ENCODE peak calls at places on chromosomes 2 and 18, in four cellular contexts. R, T, U and E are unnamed samples.

GRCh38 chr2:161332568-161332967 is 24.3 kb downstream of the PSMD14 start:
- DNase-seq in R (no peak), T (no peak), U (no peak), E (no peak)

GRCh38 chr18:67417864-67418523 is 98.5 kb downstream of the DSEL start:
- DNase-seq in R (no peak), T (no peak), U (no peak), E (peak; percentile 14)

GRCh38 chr2:133248264-133248663 is 320.0 kb downstream of the NCKAP5 start:
- DNase-seq in R (no peak), T (no peak), U (peak; percentile 44), E (no peak)

GRCh38 chr2:172128484-172128883 is 25.8 kb upstream of the DLX2 start:
- DNase-seq in R (no peak), T (no peak), U (no peak), E (no peak)

GRCh38 chr18:11052800-11053199 is 96.6 kb downstream of the PIEZO2 start:
- DNase-seq in R (no peak), T (no peak), U (no peak), E (no peak)

GRCh38 chr18:51195086-51195601 is 2.3 kb downstream of the MEX3C start:
- DNase-seq in R (no peak), T (no peak), U (no peak), E (no peak)

GRCh38 chr2:74532222-74532621 is 2.5 kb downstream of the HTRA2 start:
- DNase-seq in R (no peak), T (no peak), U (no peak), E (peak; percentile 60)

GRCh38 chr2:173124441-173124840 is 48.8 kb downstream of the MAP3K20 start:
- DNase-seq in R (no peak), T (no peak), U (no peak), E (no peak)

GRCh38 chr2:34570266-34570872 is 971.3 kb upstream of the FAM98A start:
- DNase-seq in R (no peak), T (no peak), U (no peak), E (peak; percentile 1)

GRCh38 chr2:8659092-8659734 is 22.6 kb upstream of the ID2 start:
- DNase-seq in R (no peak), T (no peak), U (no peak), E (no peak)

GRCh38 chr2:75053484-75054112 is 95.2 kb downstream of the POLE4 start:
- DNase-seq in R (no peak), T (no peak), U (no peak), E (no peak)

GRCh38 chr2:167992258-167992657 is 255.1 kb downstream of the STK39 start:
- DNase-seq in R (no peak), T (no peak), U (no peak), E (peak; percentile 74)

GRCh38 chr2:204389122-204389521 is 156.2 kb upstream of the PARD3B start:
- DNase-seq in R (no peak), T (no peak), U (no peak), E (no peak)

GRCh38 chr18:49561127-49561376 is 805 bp upstream of the LIPG start:
- DNase-seq in R (no peak), T (no peak), U (no peak), E (no peak)

GRCh38 chr18:59308201-59309014 is 10.0 kb downstream of the CPLX4 start:
- DNase-seq in R (peak; percentile 19), T (no peak), U (peak; percentile 87), E (no peak)

GRCh38 chr18:23196119-23197004 is 61.1 kb downstream of the CABLES1 start:
- DNase-seq in R (no peak), T (no peak), U (no peak), E (no peak)

GRCh38 chr2:172465417-172466334 is 38.3 kb downstream of the ITGA6 start:
- DNase-seq in R (peak; percentile 5), T (peak; percentile 64), U (peak; percentile 50), E (peak; percentile 83)

GRCh38 chr2:169702979-169703378 is 8.7 kb downstream of the PHOSPHO2 start:
- DNase-seq in R (no peak), T (no peak), U (no peak), E (no peak)

GRCh38 chr2:18721038-18721922 is 131.9 kb upstream of the NT5C1B start:
- DNase-seq in R (no peak), T (no peak), U (no peak), E (no peak)

GRCh38 chr2:17583646-17584045 is 43.1 kb downstream of the VSNL1 start:
- DNase-seq in R (no peak), T (no peak), U (no peak), E (no peak)

GRCh38 chr2:190722061-190722759 is 73.3 kb downstream of the NAB1 start:
- DNase-seq in R (no peak), T (no peak), U (no peak), E (no peak)

GRCh38 chr18:49250819-49251388 is 209.5 kb downstream of the DYM start:
- DNase-seq in R (no peak), T (no peak), U (no peak), E (peak; percentile 42)

GRCh38 chr2:72236445-72237067 is 88.9 kb upstream of the CYP26B1 start:
- DNase-seq in R (no peak), T (peak; percentile 74), U (no peak), E (no peak)

GRCh38 chr2:317501-318424 is 29.9 kb upstream of the ALKAL2 start:
- DNase-seq in R (no peak), T (no peak), U (no peak), E (no peak)

GRCh38 chr18:457120-457519 is 43.4 kb downstream of the COLEC12 start:
- DNase-seq in R (no peak), T (peak; percentile 59), U (peak; percentile 70), E (peak; percentile 27)

GRCh38 chr2:239275037-239275685 is 125.7 kb downstream of the HDAC4 start:
- DNase-seq in R (no peak), T (peak; percentile 97), U (peak; percentile 87), E (peak; percentile 84)

GRCh38 chr2:119487434-119488244 is 36.6 kb downstream of the SCTR start:
- DNase-seq in R (no peak), T (no peak), U (no peak), E (no peak)

GRCh38 chr2:160652236-160652635 is 158.6 kb upstream of the RBMS1 start:
- DNase-seq in R (no peak), T (no peak), U (peak; percentile 55), E (peak; percentile 97)

GRCh38 chr18:49561377-49562193 is at the start of gene LIPG:
- DNase-seq in R (no peak), T (no peak), U (no peak), E (peak; percentile 11)

GRCh38 chr18:55609426-55609825 is 21.4 kb upstream of the TCF4 start:
- DNase-seq in R (no peak), T (no peak), U (no peak), E (no peak)

GRCh38 chr2:96374211-96374951 is 38.8 kb downstream of the NCAPH start:
- DNase-seq in R (no peak), T (no peak), U (peak; percentile 65), E (no peak)

GRCh38 chr2:216740557-216741222 is 45.3 kb upstream of the IGFBP5 start:
- DNase-seq in R (no peak), T (no peak), U (no peak), E (no peak)

GRCh38 chr2:240203031-240203841 is 62.8 kb upstream of the OTOS start:
- DNase-seq in R (no peak), T (no peak), U (no peak), E (no peak)

GRCh38 chr2:17543848-17544645 is 3.6 kb downstream of the VSNL1 start:
- DNase-seq in R (no peak), T (no peak), U (no peak), E (no peak)

GRCh38 chr18:79945118-79946042 is 6.1 kb downstream of the SLC66A2 start:
- DNase-seq in R (no peak), T (no peak), U (no peak), E (no peak)